ENCODE peak calls at places on chromosomes 3 and 15, in ten cellular contexts. O is cardiac muscle cell, X is WTC11, R is progenitor cell of endocrine pancreas, A is ascending aorta, V is astrocyte, M is GM20000, K is neural progenitor cell, Z is transverse colon, I is brain microvascular endothelial cell. C is an unnamed sample.

GRCh38 chr3:132783152-132783551 is 60.9 kb upstream of the NPHP3 start:
- DNase-seq in O (no peak), X (no peak), R (no peak), A (no peak), V (peak), M (no peak), K (peak), Z (no peak), I (no peak), C (no peak)

GRCh38 chr3:38325256-38325655 is 21.3 kb upstream of the XYLB start:
- DNase-seq in O (no peak), X (no peak), R (no peak), A (no peak), V (no peak), M (no peak), K (no peak), Z (no peak), I (no peak), C (no peak)

GRCh38 chr3:169311366-169311765 is 352.1 kb downstream of the MECOM start:
- DNase-seq in O (no peak), X (no peak), R (no peak), A (no peak), V (no peak), M (no peak), K (no peak), Z (no peak), I (no peak), C (no peak)

GRCh38 chr3:185935465-185936263 is 2.1 kb downstream of the TRA2B start:
- DNase-seq in O (no peak), X (no peak), R (no peak), A (no peak), V (peak), M (no peak), K (peak), Z (no peak), I (no peak), C (no peak)

GRCh38 chr3:153439780-153440179 is 277.8 kb downstream of the RAP2B start:
- DNase-seq in O (no peak), X (no peak), R (no peak), A (no peak), V (no peak), M (no peak), K (no peak), Z (no peak), I (no peak), C (no peak)

GRCh38 chr15:95659646-95660045 is 670.9 kb upstream of the NR2F2 start:
- DNase-seq in O (no peak), X (no peak), R (no peak), A (no peak), V (no peak), M (no peak), K (no peak), Z (no peak), I (no peak), C (no peak)

GRCh38 chr3:177179281-177180067 is 17.8 kb downstream of the TBL1XR1 start:
- DNase-seq in O (no peak), X (no peak), R (no peak), A (no peak), V (no peak), M (no peak), K (no peak), Z (no peak), I (no peak), C (no peak)

GRCh38 chr3:171277456-171278406 is 182.5 kb downstream of the TNIK start:
- DNase-seq in O (no peak), X (peak), R (no peak), A (no peak), V (no peak), M (no peak), K (peak), Z (no peak), I (no peak), C (no peak)

GRCh38 chr3:169453256-169454059 is 210.1 kb downstream of the MECOM start:
- DNase-seq in O (no peak), X (no peak), R (no peak), A (no peak), V (no peak), M (no peak), K (no peak), Z (no peak), I (no peak), C (no peak)

GRCh38 chr3:111269782-111270181 is 198.2 kb downstream of the NECTIN3 start:
- DNase-seq in O (no peak), X (no peak), R (no peak), A (no peak), V (no peak), M (no peak), K (no peak), Z (no peak), I (no peak), C (no peak)

GRCh38 chr3:31687020-31687802 is 154.5 kb downstream of the STT3B start:
- DNase-seq in O (no peak), X (no peak), R (no peak), A (no peak), V (no peak), M (no peak), K (no peak), Z (no peak), I (no peak), C (no peak)

GRCh38 chr3:75001330-75001729 is 386.9 kb upstream of the CNTN3 start:
- DNase-seq in O (peak), X (no peak), R (no peak), A (no peak), V (no peak), M (no peak), K (no peak), Z (no peak), I (no peak), C (no peak)

GRCh38 chr15:83129791-83130190 is 22.3 kb downstream of the TM6SF1 start:
- DNase-seq in O (no peak), X (no peak), R (no peak), A (no peak), V (no peak), M (no peak), K (no peak), Z (no peak), I (no peak), C (no peak)

GRCh38 chr3:9301798-9302197 is 52.4 kb upstream of the SRGAP3 start:
- DNase-seq in O (no peak), X (no peak), R (no peak), A (no peak), V (no peak), M (no peak), K (no peak), Z (no peak), I (no peak), C (no peak)

GRCh38 chr3:112976953-112977352 is 2.0 kb upstream of the CD200R1 start:
- DNase-seq in O (no peak), X (no peak), R (no peak), A (no peak), V (no peak), M (no peak), K (no peak), Z (no peak), I (no peak), C (no peak)

GRCh38 chr15:71329509-71330260 is 214.4 kb downstream of the THSD4 start:
- DNase-seq in O (peak), X (no peak), R (no peak), A (peak), V (peak), M (no peak), K (no peak), Z (peak), I (peak), C (no peak)

GRCh38 chr15:62068071-62068786 is 1.5 kb downstream of the C2CD4A start:
- DNase-seq in O (peak), X (peak), R (peak), A (peak), V (no peak), M (peak), K (peak), Z (peak), I (no peak), C (no peak)

GRCh38 chr3:154954750-154955149 is 125.4 kb upstream of the MME start:
- DNase-seq in O (peak), X (no peak), R (no peak), A (no peak), V (no peak), M (no peak), K (peak), Z (no peak), I (peak), C (no peak)

GRCh38 chr3:32438596-32439344 is 47.1 kb downstream of the CMTM7 start:
- DNase-seq in O (no peak), X (no peak), R (no peak), A (peak), V (peak), M (peak), K (no peak), Z (no peak), I (no peak), C (no peak)

GRCh38 chr15:62567501-62567900 is 402.4 kb upstream of the C2CD4B start:
- DNase-seq in O (no peak), X (no peak), R (no peak), A (no peak), V (no peak), M (no peak), K (no peak), Z (no peak), I (no peak), C (no peak)

GRCh38 chr3:61846488-61846887 is 285.1 kb downstream of the PTPRG start:
- DNase-seq in O (no peak), X (no peak), R (no peak), A (no peak), V (no peak), M (no peak), K (no peak), Z (no peak), I (no peak), C (no peak)
- TF ChIP-seq CTCF in O (no peak), X (no peak), R (no peak), A (no peak), V (no peak), M (no peak), K (no peak), Z (no peak), I (no peak), C (no peak)

GRCh38 chr15:40379853-40380252 is 2.7 kb upstream of the KNSTRN start:
- DNase-seq in O (no peak), X (no peak), R (no peak), A (peak), V (peak), M (no peak), K (no peak), Z (peak), I (peak), C (peak)

GRCh38 chr15:40380636-40381035 is 1.9 kb upstream of the KNSTRN start:
- DNase-seq in O (no peak), X (no peak), R (no peak), A (no peak), V (no peak), M (no peak), K (no peak), Z (no peak), I (no peak), C (no peak)

GRCh38 chr15:40379374-40379773 is 3.1 kb upstream of the KNSTRN start:
- DNase-seq in O (no peak), X (no peak), R (no peak), A (no peak), V (no peak), M (no peak), K (no peak), Z (no peak), I (no peak), C (no peak)

GRCh38 chr15:40381818-40382529 is 547 bp upstream of the KNSTRN start:
- DNase-seq in O (no peak), X (no peak), R (no peak), A (no peak), V (no peak), M (no peak), K (no peak), Z (no peak), I (no peak), C (no peak)

DNA sequence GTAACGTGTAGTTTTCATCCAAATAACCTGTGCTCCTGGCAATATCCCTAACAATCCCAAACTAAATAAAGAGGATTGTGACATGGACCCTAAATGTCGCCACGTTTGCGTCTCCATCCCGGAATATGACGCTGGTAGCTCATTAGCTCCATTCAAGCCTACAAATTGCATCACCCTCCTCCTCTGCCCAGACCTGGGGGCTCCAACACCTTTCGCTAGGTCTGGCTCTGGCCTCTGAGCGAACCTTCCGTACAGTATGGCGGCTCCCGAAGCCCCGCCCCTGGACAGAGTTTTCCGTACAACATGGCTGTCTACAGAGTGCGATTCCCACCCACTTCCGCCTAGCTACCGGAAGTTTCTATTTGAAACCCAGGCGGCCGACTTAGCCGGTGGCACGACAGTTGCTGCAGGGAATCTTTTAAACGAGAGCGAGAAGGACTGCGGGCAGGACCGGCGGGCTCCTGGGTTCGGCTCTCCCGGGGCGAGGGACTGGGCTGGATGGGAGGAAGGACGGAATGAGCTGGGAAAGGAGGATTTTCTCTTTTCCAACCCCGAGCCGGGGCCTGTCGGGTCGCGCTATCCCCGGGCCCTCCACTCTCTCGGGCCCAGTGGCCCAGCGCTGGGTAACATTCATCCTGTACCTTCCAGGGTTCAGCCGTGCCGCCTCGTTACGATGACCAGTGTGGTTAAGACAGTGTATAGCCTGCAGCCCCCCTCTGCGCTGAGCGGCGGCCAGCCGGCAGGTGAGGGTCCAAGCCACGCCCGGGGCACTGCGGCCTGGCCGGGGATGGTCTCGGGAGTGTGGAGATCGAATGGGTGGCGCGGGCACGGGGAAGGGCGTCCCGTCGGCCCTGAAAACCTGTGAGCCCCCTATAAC is at the start of gene KNSTRN:
- DNase-seq in O (peak), X (peak), R (peak), A (peak), V (peak), M (peak), K (peak), Z (peak), I (peak), C (peak)
- TF ChIP-seq CTCF in O (no peak), X (no peak), R (no peak), A (no peak), V (no peak), M (no peak), K (no peak), Z (no peak), I (no peak), C (no peak)

DNA sequence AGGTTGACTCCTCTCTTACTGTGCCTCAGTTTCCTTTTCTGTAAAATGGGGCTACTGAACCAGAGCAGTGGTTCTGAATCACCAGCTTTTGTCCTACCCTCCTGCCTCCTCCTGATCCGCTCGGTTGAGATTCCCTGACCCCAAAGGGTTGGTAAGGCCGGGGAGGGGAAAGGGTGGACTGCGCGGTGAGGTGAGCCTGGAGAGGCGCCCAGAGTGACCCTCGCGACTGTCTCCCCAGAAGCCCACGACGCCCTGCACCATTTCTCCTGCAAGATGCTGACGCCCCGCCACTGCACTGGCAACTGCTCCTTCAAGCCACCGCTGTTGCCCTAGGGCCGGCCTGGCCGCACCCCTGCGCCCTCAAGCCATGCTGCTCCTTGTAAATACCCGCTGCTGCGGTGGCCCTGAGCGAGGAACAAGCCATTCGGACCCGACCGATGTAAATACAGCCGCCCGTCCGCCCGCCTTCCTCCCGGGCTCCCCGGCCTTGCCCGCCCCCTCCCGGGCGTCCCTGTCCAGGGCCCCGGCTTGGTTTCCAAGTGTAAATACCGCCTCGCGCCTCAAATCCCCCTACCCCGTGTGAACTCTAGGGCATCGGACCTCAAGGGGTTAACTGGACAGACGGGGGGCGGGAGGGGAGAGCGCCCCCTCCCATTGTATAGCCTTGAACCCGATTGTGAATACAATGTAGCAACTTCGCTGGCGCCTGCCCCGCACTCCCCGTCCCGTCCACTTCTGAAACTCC is 6.2 kb downstream of the RNU6-1 start:
- DNase-seq in O (peak), X (peak), R (no peak), A (no peak), V (no peak), M (peak), K (peak), Z (peak), I (no peak), C (no peak)
- TF ChIP-seq CTCF in O (peak), X (peak), R (peak), A (peak), V (no peak), M (peak), K (peak), Z (peak), I (peak), C (no peak)

DNA sequence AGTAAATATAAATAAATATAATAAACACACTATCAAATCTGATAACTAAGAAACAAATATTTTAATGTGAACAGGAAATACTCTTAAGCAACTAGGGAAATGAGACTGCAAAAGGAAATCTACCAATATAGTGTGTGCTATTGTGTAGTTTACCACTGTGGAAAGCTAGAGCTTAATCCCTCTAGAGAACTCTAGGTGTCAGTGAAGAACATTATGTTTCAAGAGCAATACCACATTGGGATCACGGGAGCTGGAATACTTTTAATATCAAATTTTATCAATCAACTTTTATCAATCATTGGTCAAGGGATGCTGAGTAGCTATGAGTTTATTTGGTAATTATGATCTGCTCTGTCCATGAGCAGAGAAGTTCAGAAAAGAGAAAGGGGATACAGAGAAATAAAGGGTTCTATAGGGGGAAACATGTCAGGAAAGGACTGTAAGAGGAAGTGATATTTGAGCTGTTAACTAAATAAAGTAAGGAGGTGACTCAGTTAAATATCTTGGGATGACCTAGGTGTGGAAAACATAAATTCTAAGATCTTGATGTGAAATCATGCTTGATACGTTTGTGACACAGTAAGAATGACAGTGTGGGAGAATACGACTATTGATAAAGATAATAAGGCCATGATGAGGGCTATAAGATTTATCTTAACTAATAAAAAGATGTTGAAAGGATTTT is 762.2 kb upstream of the ALCAM start:
- DNase-seq in O (peak), X (no peak), R (no peak), A (no peak), V (peak), M (no peak), K (no peak), Z (no peak), I (peak), C (no peak)
- TF ChIP-seq CTCF in O (peak), X (no peak), R (peak), A (no peak), V (peak), M (no peak), K (peak), Z (no peak), I (peak), C (no peak)

DNA sequence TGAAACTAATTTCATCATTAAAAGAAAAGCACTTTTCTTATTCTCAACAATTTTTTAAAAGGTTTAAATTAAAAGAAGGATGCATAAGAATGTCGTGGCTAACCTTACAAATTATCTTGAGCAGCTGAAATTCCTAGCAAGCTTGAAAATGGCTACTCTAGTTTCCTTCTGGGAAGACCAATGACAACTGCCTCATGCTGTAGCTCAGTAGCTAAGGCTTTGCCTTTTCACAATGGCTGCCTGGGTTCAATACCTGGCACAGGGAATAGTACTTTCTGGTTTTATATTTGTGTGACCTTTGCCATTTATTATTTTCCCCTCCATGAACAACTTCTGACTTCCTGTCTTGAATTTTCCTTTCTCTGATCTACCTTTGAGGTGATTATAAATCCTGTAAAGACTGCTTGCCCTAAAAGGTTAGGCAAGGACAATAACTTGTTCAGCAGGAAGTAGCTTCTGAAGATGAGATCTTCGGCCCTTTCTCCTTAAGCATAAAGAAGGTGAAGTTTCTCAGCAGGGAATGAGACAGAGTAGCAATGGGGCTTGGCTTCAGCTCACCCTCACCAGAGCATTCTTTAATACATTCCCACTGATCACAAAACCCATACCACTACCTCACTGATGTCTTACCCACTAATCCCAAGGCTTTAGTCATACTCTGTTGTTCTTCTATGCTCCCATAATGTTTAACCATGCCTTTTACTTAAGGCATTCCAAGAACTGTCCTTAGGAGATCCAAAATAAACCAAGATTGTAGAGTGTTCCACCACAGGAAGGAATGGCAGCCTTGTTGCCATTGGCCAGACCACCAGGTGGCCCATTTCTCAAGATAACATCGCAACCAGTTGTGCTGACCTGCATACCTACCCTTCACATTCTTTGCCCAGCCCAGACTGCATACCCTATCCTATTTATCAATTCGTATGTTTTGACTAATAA is 276.8 kb downstream of the ULK4 start:
- DNase-seq in O (no peak), X (no peak), R (no peak), A (no peak), V (peak), M (no peak), K (peak), Z (no peak), I (no peak), C (no peak)
- TF ChIP-seq CTCF in O (no peak), X (no peak), R (no peak), A (no peak), V (no peak), M (no peak), K (no peak), Z (no peak), I (no peak), C (no peak)